ENCODE peak calls at places on chromosome 1, in four cellular contexts. U is K562, O is IMR-90, D is keratinocyte. M is an unnamed sample.

GRCh38 chr1:166156674-166157073 is 10.1 kb downstream of the FAM78B start:
- DNase-seq in U (no peak), O (no peak), D (no peak), M (no peak)

GRCh38 chr1:118783095-118783758 is 204.9 kb downstream of the TBX15 start:
- DNase-seq in O (no peak), D (no peak), U (no peak), M (no peak)

GRCh38 chr1:39491146-39491921 is at the start of gene BMP8A:
- DNase-seq in O (no peak), U (peak; percentile 100), D (no peak), M (peak; percentile 65)

GRCh38 chr1:230459463-230459862 is 33.3 kb upstream of the PGBD5 start:
- DNase-seq in O (peak; percentile 33), D (no peak), U (no peak), M (no peak)

GRCh38 chr1:15089244-15089992 is 64.1 kb upstream of the TMEM51 start:
- DNase-seq in U (no peak), D (no peak), O (no peak), M (peak; percentile 47)

GRCh38 chr1:10768552-10768951 is 27.9 kb downstream of the CASZ1 start:
- DNase-seq in U (no peak), O (no peak), D (no peak), M (no peak)

GRCh38 chr1:22206551-22207125 is 63.7 kb upstream of the WNT4 start:
- DNase-seq in D (no peak), O (no peak), U (no peak), M (no peak)

GRCh38 chr1:79808816-79809475 is 802.4 kb upstream of the ADGRL4 start:
- DNase-seq in O (no peak), D (no peak), U (no peak), M (no peak)

GRCh38 chr1:161966076-161966475 is 57.6 kb downstream of the OLFML2B start:
- DNase-seq in O (no peak), U (no peak), D (no peak), M (no peak)

GRCh38 chr1:240101737-240102136 is 10.1 kb downstream of the FMN2 start:
- DNase-seq in O (no peak), U (no peak), D (no peak), M (no peak)

GRCh38 chr1:81877940-81878339 is 77.2 kb downstream of the ADGRL2 start:
- DNase-seq in O (no peak), D (no peak), U (no peak), M (peak; percentile 22)

GRCh38 chr1:81878538-81878937 is 77.8 kb downstream of the ADGRL2 start:
- DNase-seq in U (no peak), O (no peak), D (no peak), M (no peak)

GRCh38 chr1:81873946-81874345 is 73.2 kb downstream of the ADGRL2 start:
- DNase-seq in D (no peak), U (no peak), O (no peak), M (no peak)

GRCh38 chr1:81874461-81874860 is 73.7 kb downstream of the ADGRL2 start:
- DNase-seq in D (no peak), U (no peak), O (no peak), M (no peak)

GRCh38 chr1:81876901-81877750 is 76.4 kb downstream of the ADGRL2 start:
- DNase-seq in O (peak; percentile 46), D (no peak), U (no peak), M (peak; percentile 83)
- H3K9me1 ChIP-seq in O (no peaks in the 10 kb centered on the region), D (no peaks in the 10 kb centered on the region), U (no peaks in the 10 kb centered on the region), M (no peaks in the 10 kb centered on the region)

DNA sequence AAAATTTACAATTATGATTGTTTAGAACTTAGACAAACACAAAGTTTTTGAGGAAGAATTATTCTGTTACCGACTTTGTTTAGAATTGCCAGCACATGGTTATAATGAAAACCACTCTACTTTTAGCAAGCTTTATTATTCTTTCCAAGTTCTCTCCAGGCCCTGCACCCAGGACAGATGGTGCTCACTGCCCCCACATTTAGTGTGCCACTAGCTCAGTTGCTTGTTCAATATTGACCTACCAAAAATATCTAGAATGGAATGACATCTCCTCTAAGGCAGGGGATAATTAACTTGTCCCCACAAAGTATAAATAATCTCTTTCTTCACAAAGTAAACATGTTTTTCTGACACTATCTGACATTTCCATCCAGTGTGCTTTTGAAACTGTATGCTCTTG is 467.0 kb downstream of the TTLL7 start:
- DNase-seq in D (no peak), U (no peak), O (no peak), M (no peak)
- H3K9me1 ChIP-seq in D (no peaks in the 10 kb centered on the region), U (no peaks in the 10 kb centered on the region), O (no peaks in the 10 kb centered on the region), M (no peaks in the 10 kb centered on the region)

GRCh38 chr1:186710696-186711095 is 30.5 kb upstream of the PTGS2 start:
- DNase-seq in O (no peak), D (no peak), U (no peak), M (no peak)
- H3K9me1 ChIP-seq in O (no peaks in the 10 kb centered on the region), D (no peaks in the 10 kb centered on the region), U (no peaks in the 10 kb centered on the region), M (no peaks in the 10 kb centered on the region)

DNA sequence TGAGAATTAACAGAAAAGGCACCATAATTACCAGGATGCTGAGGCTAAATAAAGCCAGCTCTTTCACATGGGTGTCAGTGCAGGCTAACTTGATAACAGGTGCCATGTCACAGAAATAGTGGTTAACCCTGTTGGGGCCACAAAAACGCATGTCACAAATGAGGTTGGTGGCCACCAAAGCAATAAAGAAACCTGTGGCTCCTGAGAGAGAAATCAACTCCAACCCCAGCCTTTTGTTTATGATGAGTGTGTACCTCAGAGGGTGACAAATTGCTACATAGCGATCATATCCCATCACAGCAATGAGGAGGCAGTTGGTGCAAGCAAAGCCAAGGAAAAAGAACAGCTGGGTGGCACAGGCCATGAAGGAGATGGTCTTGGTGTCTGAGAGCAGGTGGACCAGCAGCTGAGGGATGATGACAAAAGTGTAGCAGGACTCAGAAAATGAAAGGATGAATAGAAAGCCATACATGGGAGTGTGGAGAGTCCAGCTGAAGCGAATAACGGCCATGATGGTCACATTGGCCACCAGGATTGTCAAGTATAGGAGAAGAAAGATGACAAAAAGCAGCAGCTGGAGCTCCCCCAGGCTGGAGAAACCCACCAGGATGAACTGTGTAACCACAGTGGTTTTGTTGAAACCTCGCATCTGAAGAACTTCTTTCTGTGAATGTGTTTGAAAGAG is at the start of gene OR10T2:
- DNase-seq in D (no peak), U (no peak), O (no peak), M (no peak)
- H3K9me1 ChIP-seq in D (no peaks in the 10 kb centered on the region), U (no peaks in the 10 kb centered on the region), O (no peaks in the 10 kb centered on the region), M (no peaks in the 10 kb centered on the region)

GRCh38 chr1:205423814-205424399 is 2.1 kb upstream of the LEMD1 start:
- DNase-seq in U (no peak), O (no peak), D (no peak), M (no peak)

GRCh38 chr1:205424881-205425635 is 3.2 kb upstream of the LEMD1 start:
- DNase-seq in O (no peak), U (no peak), D (no peak), M (no peak)

GRCh38 chr1:205423248-205423647 is 1.4 kb upstream of the LEMD1 start:
- DNase-seq in O (no peak), U (no peak), D (no peak), M (no peak)

GRCh38 chr1:205420938-205421337 is 918 bp downstream of the LEMD1 start:
- DNase-seq in O (no peak), D (no peak), U (no peak), M (no peak)

DNA sequence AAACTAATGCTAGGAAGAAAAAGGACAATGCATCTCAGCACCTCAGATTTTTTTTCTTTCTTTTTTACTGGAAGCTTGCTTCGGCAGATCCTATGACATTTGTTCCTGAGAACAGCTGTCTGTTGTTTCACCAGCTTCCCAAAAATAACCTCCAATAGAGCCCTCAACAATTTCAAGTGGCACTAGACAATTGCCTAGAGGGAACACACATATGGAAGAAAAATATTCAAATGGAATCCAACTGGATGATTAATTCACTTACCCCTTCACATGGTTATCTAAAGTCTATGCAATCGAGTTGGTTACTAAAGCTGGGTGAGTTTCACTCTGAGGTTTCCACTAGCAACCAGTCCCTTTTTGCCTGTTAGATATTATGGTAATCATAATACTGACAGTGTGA is at the start of gene LEMD1:
- DNase-seq in U (no peak), D (no peak), O (no peak), M (no peak)
- H3K9me1 ChIP-seq in U (no peaks in the 10 kb centered on the region), D (no peaks in the 10 kb centered on the region), O (no peaks in the 10 kb centered on the region), M (no peaks in the 10 kb centered on the region)

GRCh38 chr1:212700597-212700891 is 904 bp upstream of the BATF3 start:
- DNase-seq in O (no peak), U (no peak), D (no peak), M (no peak)

GRCh38 chr1:212700892-212701819 is 1.5 kb upstream of the BATF3 start:
- DNase-seq in U (peak; percentile 11), D (no peak), O (peak; percentile 62), M (peak; percentile 65)

GRCh38 chr1:212699839-212700596 is at the start of gene BATF3:
- DNase-seq in U (peak; percentile 82), D (no peak), O (no peak), M (no peak)

GRCh38 chr1:212698467-212699103 is 1.1 kb downstream of the BATF3 start:
- DNase-seq in D (no peak), O (no peak), U (no peak), M (no peak)

GRCh38 chr1:212699104-212699838 is 369 bp downstream of the BATF3 start:
- DNase-seq in D (no peak), U (peak; percentile 77), O (peak; percentile 32), M (peak; percentile 18)
- H3K9me1 ChIP-seq in D (no peaks in the 10 kb centered on the region), U (no peaks in the 10 kb centered on the region), O (no peaks in the 10 kb centered on the region), M (no peaks in the 10 kb centered on the region)

DNA sequence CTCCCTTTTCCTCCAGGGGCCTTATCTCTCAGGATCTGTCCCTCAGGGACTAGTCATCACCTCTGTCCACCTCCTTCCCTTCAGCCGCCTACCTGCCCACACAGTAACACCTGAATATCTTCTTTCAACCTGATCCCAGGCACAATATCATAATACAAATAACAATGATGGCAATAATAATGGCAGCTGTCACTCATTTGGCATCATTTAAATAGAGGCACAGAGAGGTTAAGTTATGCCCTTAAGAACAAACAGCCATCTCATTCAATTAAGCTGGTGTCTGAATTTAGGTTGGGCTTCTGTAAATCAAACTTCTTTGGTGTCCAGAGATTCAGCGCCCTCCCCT is 47.5 kb downstream of the AHDC1 start:
- DNase-seq in O (no peak), U (no peak), D (no peak), M (no peak)
- H3K9me1 ChIP-seq in O (peaks cover 10% of the 10 kb centered on the region), U (no peaks in the 10 kb centered on the region), D (peaks cover 2% of the 10 kb centered on the region), M (no peaks in the 10 kb centered on the region)

GRCh38 chr1:198601936-198602889 is 36.6 kb upstream of the PTPRC start:
- DNase-seq in U (no peak), D (no peak), O (peak; percentile 17), M (no peak)

GRCh38 chr1:198605426-198605825 is 33.4 kb upstream of the PTPRC start:
- DNase-seq in D (no peak), O (no peak), U (no peak), M (no peak)

GRCh38 chr1:198607714-198608113 is 31.1 kb upstream of the PTPRC start:
- DNase-seq in D (no peak), U (no peak), O (peak; percentile 10), M (no peak)

GRCh38 chr1:198605880-198606458 is 32.9 kb upstream of the PTPRC start:
- DNase-seq in O (no peak), D (peak; percentile 17), U (no peak), M (peak; percentile 10)

DNA sequence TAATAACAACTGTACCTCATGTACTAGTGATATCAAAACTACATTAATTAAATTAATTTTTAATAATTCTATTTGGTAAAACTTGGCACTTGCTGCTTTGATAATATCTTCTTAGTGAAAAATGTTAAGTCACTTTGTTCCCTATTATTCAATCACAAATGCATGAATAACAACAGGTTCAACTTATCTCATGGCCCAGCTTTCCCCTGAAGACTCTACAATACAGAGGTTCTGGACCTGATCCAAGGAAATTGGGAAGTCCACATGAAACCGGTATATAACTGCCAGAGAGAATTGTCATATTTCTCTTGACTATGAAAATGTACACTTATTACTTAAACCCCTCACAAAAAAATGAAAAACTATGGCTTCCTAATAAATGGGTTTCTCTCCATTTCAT is 33.9 kb upstream of the PTPRC start:
- DNase-seq in D (no peak), O (no peak), U (no peak), M (peak; percentile 80)
- H3K9me1 ChIP-seq in D (no peaks in the 10 kb centered on the region), O (no peaks in the 10 kb centered on the region), U (no peaks in the 10 kb centered on the region), M (no peaks in the 10 kb centered on the region)

M was measured in endothelial cell of umbilical vein.